ENCODE peak calls at places on chromosome 22, in four cellular contexts. S is IMR-90, P is ovary, X is fibroblast of lung. W is an unnamed sample. For H3K4me1 and H3K27me3, the result is how much of the 10 kb centered on the place peaks cover.

GRCh38 chr22:44336962-44337657 is 24.4 kb upstream of the SHISAL1 start:
- DNase-seq in S (no peak), P (no peak), X (no peak), W (no peak)

GRCh38 chr22:29396126-29396525 is 7.8 kb upstream of the AP1B1 start:
- DNase-seq in S (no peak), P (no peak), X (no peak), W (no peak)

GRCh38 chr22:45218974-45219373 is 21.7 kb downstream of the KIAA0930 start:
- DNase-seq in S (peak), P (no peak), X (no peak), W (no peak)

GRCh38 chr22:19769393-19769715 is 8.8 kb downstream of the TBX1 start:
- DNase-seq in S (no peak), P (no peak), X (no peak), W (no peak)

GRCh38 chr22:24938741-24939341 is 7.7 kb downstream of the LHFPL7 start:
- DNase-seq in S (peak), P (no peak), X (peak), W (peak)

GRCh38 chr22:19057539-19057938 is 64.7 kb downstream of the DGCR2 start:
- DNase-seq in S (no peak), P (no peak), X (no peak), W (no peak)

GRCh38 chr22:35072939-35073338 is 7.0 kb downstream of the ISX start:
- DNase-seq in S (peak), P (no peak), X (no peak), W (no peak)

GRCh38 chr22:24066872-24067271 is 55.8 kb downstream of the CABIN1 start:
- DNase-seq in S (no peak), P (peak), X (no peak), W (no peak)

GRCh38 chr22:30204742-30205111 is 41.8 kb downstream of the LIF start:
- DNase-seq in S (peak), P (peak), X (peak), W (no peak)

GRCh38 chr22:29661355-29661754 is 57.9 kb downstream of the NF2 start:
- DNase-seq in S (peak), P (no peak), X (peak), W (no peak)

GRCh38 chr22:35835267-35835997 is 117.8 kb downstream of the APOL5 start:
- DNase-seq in S (peak), P (no peak), X (no peak), W (no peak)

GRCh38 chr22:33073989-33074391 is 15.8 kb upstream of the SYN3 start:
- DNase-seq in S (no peak), P (no peak), X (no peak), W (no peak)

GRCh38 chr22:47171441-47172221 is 409.2 kb downstream of the TBC1D22A start:
- DNase-seq in S (no peak), P (peak), X (no peak), W (no peak)

GRCh38 chr22:20268350-20269012 is 363 bp upstream of the RTN4R start:
- DNase-seq in S (peak), P (peak), X (peak), W (peak)

GRCh38 chr22:32695451-32695891 is 106.0 kb upstream of the TIMP3 start:
- DNase-seq in S (peak), P (no peak), X (peak), W (no peak)

GRCh38 chr22:24728790-24729637 is 45.5 kb downstream of the PIWIL3 start:
- DNase-seq in S (peak), P (peak), X (peak), W (no peak)

GRCh38 chr22:46674906-46675305 is 54.7 kb downstream of the GRAMD4 start:
- DNase-seq in S (no peak), P (no peak), X (no peak), W (no peak)

GRCh38 chr22:35777335-35777975 is 59.8 kb downstream of the APOL5 start:
- DNase-seq in S (peak), P (no peak), X (peak), W (no peak)

GRCh38 chr22:29151316-29151715 is 54.4 kb upstream of the EMID1 start:
- DNase-seq in S (no peak), P (peak), X (no peak), W (no peak)

GRCh38 chr22:23125512-23126103 is 16.2 kb downstream of the RSPH14 start:
- DNase-seq in S (no peak), P (peak), X (no peak), W (no peak)

GRCh38 chr22:22830957-22831688 is 56.5 kb upstream of the IGLL5 start:
- DNase-seq in S (no peak), P (no peak), X (no peak), W (no peak)

GRCh38 chr22:25110596-25110845 is 89.1 kb upstream of the CRYBB3 start:
- DNase-seq in S (no peak), P (no peak), X (no peak), W (no peak)

GRCh38 chr22:35634981-35635540 is 13.2 kb upstream of the APOL6 start:
- DNase-seq in S (peak), P (no peak), X (no peak), W (no peak)

GRCh38 chr22:25407859-25408229 is 156.6 kb upstream of the GRK3 start:
- DNase-seq in S (no peak), P (no peak), X (no peak), W (no peak)

GRCh38 chr22:42920101-42920820 is 63.2 kb upstream of the ARFGAP3 start:
- DNase-seq in S (peak), P (peak), X (no peak), W (no peak)

GRCh38 chr22:34845391-34845790 is 220.6 kb upstream of the ISX start:
- DNase-seq in S (no peak), P (no peak), X (no peak), W (no peak)

GRCh38 chr22:46150615-46151423 is 493 bp downstream of the PPARA start:
- DNase-seq in S (no peak), P (peak), X (no peak), W (peak)

GRCh38 chr22:19566599-19567382 is 42.6 kb upstream of the CLDN5 start:
- DNase-seq in S (no peak), P (no peak), X (no peak), W (no peak)

GRCh38 chr22:20086101-20086599 is 6.1 kb downstream of the DGCR8 start:
- DNase-seq in S (no peak), P (no peak), X (no peak), W (no peak)

GRCh38 chr22:33051960-33052839 is 6.0 kb downstream of the SYN3 start:
- DNase-seq in S (no peak), P (no peak), X (no peak), W (no peak)

GRCh38 chr22:47102081-47102480 is 339.6 kb downstream of the TBC1D22A start:
- DNase-seq in S (no peak), P (peak), X (no peak), W (no peak)

DNA sequence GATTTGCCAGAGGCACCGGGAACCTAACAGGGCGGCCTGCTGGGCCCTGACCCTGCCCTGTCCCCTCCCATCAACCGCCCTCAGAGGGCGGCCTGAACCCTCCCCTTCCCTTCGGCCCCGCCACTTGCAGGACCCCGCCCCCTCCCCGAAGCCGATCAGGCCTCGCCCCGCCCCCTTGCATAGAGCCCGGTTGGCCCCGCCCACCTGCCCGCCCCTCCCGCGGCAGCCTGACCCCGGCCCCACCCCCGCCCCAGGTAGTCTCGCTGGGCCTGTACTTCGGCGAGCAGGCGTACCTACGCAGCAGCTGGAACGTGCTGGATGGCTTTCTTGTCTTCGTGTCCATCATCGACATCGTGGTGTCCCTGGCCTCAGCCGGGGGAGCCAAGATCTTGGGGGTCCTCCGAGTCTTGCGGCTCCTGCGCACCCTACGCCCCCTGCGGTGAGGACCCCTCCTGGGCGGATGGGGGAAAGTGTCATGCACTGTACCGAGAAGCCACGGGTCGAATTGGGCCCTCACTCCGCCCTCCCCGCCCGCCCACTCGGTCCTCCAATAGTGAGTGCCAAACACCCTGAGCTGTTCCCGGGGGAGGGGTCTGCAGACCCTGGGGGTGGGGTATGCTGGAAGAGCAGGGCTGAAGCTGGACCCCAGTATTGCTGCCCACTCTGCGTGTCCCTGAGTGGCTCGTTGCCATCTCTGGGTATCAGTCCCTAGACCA is 94.1 kb downstream of the CACNA1I start:
- DNase-seq in S (no peak), P (no peak), X (no peak), W (no peak)
- H3K4me3 ChIP-seq in S (no peak), P (no peak), X (no peak), W (no peak)

GRCh38 chr22:36982136-36982535 is 37.1 kb downstream of the TST start:
- DNase-seq in S (no peak), P (no peak), X (no peak), W (no peak)

GRCh38 chr22:36981247-36981775 is 37.9 kb downstream of the TST start:
- DNase-seq in S (no peak), P (no peak), X (no peak), W (no peak)

GRCh38 chr22:36986242-36986821 is 32.9 kb downstream of the TST start:
- DNase-seq in S (no peak), P (no peak), X (peak), W (no peak)

GRCh38 chr22:36988075-36988474 is 31.2 kb downstream of the TST start:
- DNase-seq in S (no peak), P (no peak), X (no peak), W (no peak)

DNA sequence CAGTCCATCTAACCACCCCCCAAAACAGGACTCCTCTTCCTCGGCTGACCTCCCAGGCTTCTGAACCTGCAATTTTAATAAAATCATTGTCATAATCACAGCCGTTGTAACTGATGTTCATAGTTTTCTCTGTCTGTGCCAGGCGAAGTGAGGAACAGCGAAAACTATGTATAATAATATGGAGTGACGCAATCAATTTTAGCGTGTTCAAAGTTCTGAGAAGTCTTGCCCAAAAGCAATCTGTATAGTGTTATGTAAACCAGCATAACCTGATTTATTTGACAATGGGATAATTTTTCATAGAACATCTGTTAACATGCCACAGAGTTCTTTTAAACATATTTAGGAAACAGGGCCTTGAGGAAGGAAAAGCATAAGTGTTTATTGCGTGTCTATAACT is 33.8 kb downstream of the TST start:
- DNase-seq in S (no peak), P (no peak), X (no peak), W (no peak)
- H3K4me1 ChIP-seq in S (under half), P (under half), X (under half), W (under half)

DNA sequence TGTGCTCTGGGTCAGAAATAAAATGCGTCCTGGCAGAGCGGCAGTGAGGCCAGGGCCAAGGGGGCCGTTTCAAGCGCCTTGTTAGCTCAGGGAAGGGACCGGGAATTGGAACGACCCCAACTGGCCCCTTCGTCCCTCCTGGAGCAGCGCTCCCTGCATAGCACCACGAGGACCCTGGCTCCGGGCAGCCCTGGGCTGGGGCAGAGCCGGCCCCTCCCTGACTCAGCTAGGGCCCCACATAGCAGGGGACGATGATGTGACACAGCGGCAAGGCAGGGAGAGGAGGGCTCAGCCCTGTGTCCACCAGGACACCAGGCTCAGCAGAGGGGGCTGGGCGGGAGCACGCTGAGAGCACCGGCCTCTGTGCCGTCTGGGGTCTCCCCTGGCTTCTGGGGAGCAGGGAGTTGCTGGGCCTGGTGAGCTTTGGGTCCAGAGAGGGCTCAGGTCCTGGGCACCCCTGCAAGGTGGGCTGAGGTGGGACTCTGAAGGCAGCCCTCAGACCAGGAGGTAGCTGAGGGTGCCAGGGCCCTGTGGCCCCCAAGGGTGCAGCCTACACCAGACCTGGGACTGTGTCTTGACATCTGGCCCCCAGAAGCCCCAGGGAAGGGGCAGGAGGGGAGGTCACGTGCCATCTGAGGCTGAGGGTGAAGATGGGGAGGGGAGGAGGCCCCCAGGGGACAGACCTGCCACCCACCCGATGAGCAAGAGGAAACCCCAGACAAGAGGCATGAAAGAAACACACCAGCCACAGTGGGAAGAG is 520.4 kb downstream of the BRD1 start:
- DNase-seq in S (no peak), P (peak), X (no peak), W (no peak)
- H3K27me3 ChIP-seq in S (under half), P (under half), X (under half), W (under half)

GRCh38 chr22:48574776-48575566 is 1252.7 kb downstream of the BRD1 start:
- DNase-seq in S (no peak), P (peak), X (peak), W (peak)
- H3K4me3 ChIP-seq in S (no peak), P (no peak), X (no peak), W (no peak)

DNA sequence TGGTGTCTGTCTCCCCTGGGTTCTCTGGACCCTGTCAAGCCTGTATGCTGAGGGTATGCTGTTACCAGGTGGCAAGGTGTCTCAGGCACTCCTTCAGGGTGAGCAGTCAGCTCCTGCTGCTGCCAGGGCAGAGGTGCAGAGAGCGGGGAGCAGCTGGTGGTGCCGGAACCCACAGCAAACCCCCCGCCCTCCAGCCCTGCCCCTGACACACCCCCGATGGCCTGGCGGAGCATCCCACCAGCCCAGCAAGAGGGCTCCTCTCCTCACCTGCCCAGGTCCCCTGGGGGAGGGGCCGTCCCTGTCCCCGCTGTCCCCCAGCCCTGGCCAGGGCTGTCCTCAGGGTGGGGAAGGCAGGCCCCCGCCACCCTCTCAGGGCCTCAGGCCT is 12.0 kb upstream of the PIM3 start:
- DNase-seq in S (no peak), P (no peak), X (no peak), W (no peak)
- H3K4me1 ChIP-seq in S (under half), P (under half), X (under half), W (under half)

DNA sequence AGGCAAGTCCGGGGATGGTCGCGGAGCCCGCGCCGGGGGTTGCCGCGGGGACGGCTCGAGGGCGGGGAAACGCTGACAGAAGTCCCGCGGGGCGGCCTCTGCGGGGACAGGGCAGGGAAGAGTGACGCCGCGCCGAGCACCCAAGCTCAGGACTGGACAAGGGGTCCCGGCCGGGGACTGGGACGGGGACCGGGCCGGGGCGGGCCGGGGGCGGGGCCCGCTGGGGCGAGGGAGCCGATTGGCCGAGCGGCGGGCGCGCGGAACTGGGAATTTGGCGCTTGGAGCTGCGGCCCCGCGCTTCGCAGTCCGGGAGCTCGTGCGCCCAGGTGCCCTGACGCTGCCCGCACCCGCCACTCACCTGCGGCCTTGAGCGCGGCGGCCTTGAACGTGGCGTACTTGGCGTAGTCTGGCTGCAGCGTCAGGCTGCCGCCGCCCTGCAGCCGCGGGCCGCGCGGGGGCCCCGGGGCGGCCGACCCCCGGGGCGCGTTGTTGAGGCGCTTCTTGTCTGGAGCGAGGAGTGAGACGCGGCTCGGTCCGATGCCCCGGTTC is 4.8 kb downstream of the SHISA8 start:
- DNase-seq in S (no peak), P (peak), X (no peak), W (no peak)
- H3K27me3 ChIP-seq in S (half or more), P (under half), X (under half), W (under half)

GRCh38 chr22:39174498-39175120 is 22.1 kb upstream of the CBX7 start:
- DNase-seq in S (peak), P (peak), X (peak), W (peak)

GRCh38 chr22:39176673-39177455 is 24.4 kb upstream of the CBX7 start:
- DNase-seq in S (no peak), P (peak), X (no peak), W (no peak)

GRCh38 chr22:39173787-39174497 is 21.5 kb upstream of the CBX7 start:
- DNase-seq in S (no peak), P (no peak), X (no peak), W (peak)

GRCh38 chr22:39176067-39176621 is 23.7 kb upstream of the CBX7 start:
- DNase-seq in S (peak), P (peak), X (peak), W (no peak)

DNA sequence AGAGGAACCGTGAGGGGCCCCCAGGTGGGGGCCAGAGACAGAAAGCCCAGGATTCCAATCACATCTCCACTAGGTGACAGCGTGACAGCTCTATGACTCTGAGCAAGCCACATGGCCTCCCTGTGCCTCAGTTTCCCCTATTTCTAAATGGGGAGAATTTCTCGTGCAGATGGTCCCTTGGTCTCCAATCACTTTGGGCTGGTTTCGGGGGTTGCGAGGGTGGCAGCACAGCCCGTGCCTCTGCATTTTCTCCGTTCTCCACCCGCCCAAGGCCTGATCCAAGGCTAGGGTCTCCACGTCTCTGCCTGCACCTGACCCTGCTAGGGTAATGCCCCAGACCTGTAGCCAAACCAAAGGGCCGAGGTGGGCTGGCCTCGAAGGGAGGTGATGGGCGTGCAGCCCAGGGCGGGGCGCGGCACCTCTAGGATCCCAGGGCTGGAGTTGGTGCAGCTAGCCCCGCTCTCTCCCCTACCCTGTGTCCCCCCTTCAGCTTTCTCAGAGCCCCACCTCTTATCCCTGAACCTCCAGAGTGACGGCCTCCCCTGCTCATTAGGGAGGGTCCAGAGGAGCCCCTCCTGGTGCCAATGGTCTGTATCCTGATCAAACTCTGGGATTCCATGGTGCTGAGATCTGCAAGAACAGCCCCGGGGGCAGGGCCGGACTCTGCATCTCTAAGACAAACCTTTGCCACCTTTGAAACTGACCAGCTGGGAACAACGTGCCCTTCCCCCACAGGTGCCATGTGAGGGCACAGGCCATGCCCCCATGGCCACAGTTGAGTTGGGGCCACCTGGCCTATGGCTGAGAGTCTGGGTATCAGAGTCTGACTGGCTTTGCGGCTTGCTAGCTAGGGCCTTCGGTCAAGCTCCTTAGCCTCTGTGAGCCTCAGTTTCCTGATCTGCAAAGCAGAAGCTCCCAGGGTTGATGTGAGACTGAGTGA is 22.9 kb upstream of the CBX7 start:
- DNase-seq in S (no peak), P (peak), X (no peak), W (no peak)
- H3K4me3 ChIP-seq in S (no peak), P (no peak), X (no peak), W (peak)

GRCh38 chr22:26672590-26673468 is 15.4 kb downstream of the MIAT start:
- DNase-seq in S (peak), P (peak), X (peak), W (peak)
- H3K4me1 ChIP-seq in S (under half), P (under half), X (under half), W (half or more)